ENCODE peak calls at places on chromosomes 5 and 9, in eight cellular contexts. T, V, G, F, B, A, M and I are unnamed samples. For H3K4me1 and H3K27me3, the result is how much of the 10 kb centered on the place peaks cover.

GRCh38 chr9:21974542-21975409 is 19.4 kb downstream of the CDKN2A start:
- DNase-seq in A (peak), B (peak), M (no peak), G (peak), V (no peak), T (no peak), F (peak), I (no peak)

GRCh38 chr5:57940236-57940635 is 457.6 kb upstream of the ACTBL2 start:
- DNase-seq in V (no peak), B (no peak), M (no peak), A (no peak), G (no peak), F (no peak), T (no peak), I (no peak)

GRCh38 chr5:41145306-41145705 is 68.0 kb downstream of the C6 start:
- DNase-seq in M (no peak), V (no peak), T (no peak), B (no peak), A (no peak), F (no peak), G (no peak), I (no peak)

GRCh38 chr5:161851691-161852299 is 3.9 kb downstream of the GABRA1 start:
- DNase-seq in B (no peak), A (no peak), T (no peak), M (no peak), G (no peak), F (no peak), V (no peak), I (no peak)

GRCh38 chr5:31844615-31845345 is 205.8 kb downstream of the PDZD2 start:
- DNase-seq in A (no peak), V (no peak), M (no peak), B (no peak), G (no peak), F (no peak), T (no peak), I (no peak)

GRCh38 chr5:61667523-61668229 is 335.6 kb downstream of the ZSWIM6 start:
- DNase-seq in B (no peak), T (no peak), M (no peak), V (no peak), A (no peak), F (no peak), G (no peak), I (no peak)

GRCh38 chr9:113589890-113590289 is 126.4 kb downstream of the RGS3 start:
- DNase-seq in T (peak), B (no peak), F (no peak), M (no peak), G (peak), V (no peak), A (no peak), I (no peak)

GRCh38 chr9:119365291-119366027 is 3.8 kb downstream of the BRINP1 start:
- DNase-seq in B (no peak), T (no peak), G (no peak), M (no peak), A (peak), V (no peak), F (peak), I (no peak)

GRCh38 chr5:135829179-135829578 is 5.3 kb upstream of the SLC25A48 start:
- DNase-seq in G (no peak), A (no peak), F (no peak), B (no peak), V (no peak), M (no peak), T (no peak), I (no peak)

GRCh38 chr5:135826994-135827671 is 7.3 kb upstream of the SLC25A48 start:
- DNase-seq in B (peak), M (no peak), F (no peak), G (no peak), A (no peak), T (no peak), V (no peak), I (no peak)

GRCh38 chr5:135827965-135828792 is 6.3 kb upstream of the SLC25A48 start:
- DNase-seq in B (peak), V (no peak), A (peak), M (no peak), T (no peak), F (no peak), G (no peak), I (no peak)

GRCh38 chr5:135829681-135830383 is 4.6 kb upstream of the SLC25A48 start:
- DNase-seq in G (no peak), A (peak), B (peak), M (peak), T (peak), F (peak), V (no peak), I (peak)

DNA sequence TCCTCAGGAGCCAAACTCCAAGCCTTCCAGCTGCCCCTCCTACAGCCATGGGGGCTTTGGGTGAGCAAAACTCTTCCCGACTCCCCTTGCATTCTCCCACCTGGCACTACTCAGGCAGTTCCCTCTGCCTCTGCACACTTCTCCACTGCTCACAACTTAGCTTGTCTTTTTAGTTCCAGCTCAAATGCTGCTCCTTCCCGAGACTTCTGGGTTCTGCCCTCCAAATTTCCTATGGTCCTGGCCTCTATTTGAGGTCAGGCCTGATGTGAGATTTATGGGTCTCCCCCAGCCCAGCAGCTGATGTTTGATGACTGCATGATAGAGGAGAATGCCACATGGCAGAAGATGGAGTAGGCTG is 5.7 kb upstream of the SLC25A48 start:
- DNase-seq in G (no peak), A (no peak), T (no peak), V (no peak), M (no peak), F (no peak), B (no peak), I (no peak)
- H3K4me1 ChIP-seq in G (under half), A (under half), T (under half), V (under half), M (under half), F (under half), B (under half), I (under half)

GRCh38 chr9:23826120-23826629 is at the start of gene ELAVL2:
- DNase-seq in G (peak), F (peak), V (peak), A (peak), M (peak), T (peak), B (peak), I (peak)
- H3K27me3 ChIP-seq in G (half or more), F (under half), V (half or more), A (half or more), M (under half), T (under half), B (under half), I (half or more)

GRCh38 chr5:89199306-89199705 is 316.3 kb upstream of the MEF2C start:
- DNase-seq in G (no peak), A (no peak), F (no peak), V (no peak), T (no peak), B (no peak), M (no peak), I (no peak)
- H3K4me1 ChIP-seq in G (under half), A (under half), F (under half), V (under half), T (under half), B (under half), M (under half), I (under half)

GRCh38 chr5:489689-490080 is 34.6 kb downstream of the SLC9A3 start:
- DNase-seq in B (no peak), F (no peak), T (no peak), A (no peak), M (no peak), V (no peak), G (no peak), I (no peak)
- H3K27me3 ChIP-seq in B (under half), F (under half), T (under half), A (under half), M (under half), V (half or more), G (half or more), I (under half)

GRCh38 chr5:177430146-177430951 is 3.9 kb downstream of the GRK6 start:
- DNase-seq in A (no peak), M (no peak), G (peak), V (no peak), T (no peak), B (no peak), F (no peak), I (peak)
- H3K4me1 ChIP-seq in A (under half), M (under half), G (half or more), V (under half), T (under half), B (under half), F (under half), I (under half)